ENCODE peak calls at places on chromosomes 11 and 22, in nine cellular contexts. X, N, R, J, M, Z, K, G and T are unnamed samples. For H3K4me1, the result is how much of the 10 kb centered on the place peaks cover.

GRCh38 chr11:124863826-124864165 is 1.4 kb upstream of the ROBO3 start:
- DNase-seq in X (no peak), N (no peak), R (no peak), J (no peak), M (no peak), Z (no peak), K (peak), G (no peak), T (peak)

GRCh38 chr11:45553401-45553936 is 112.0 kb downstream of the CHST1 start:
- DNase-seq in X (no peak), N (no peak), R (no peak), J (no peak), M (no peak), Z (no peak), K (no peak), G (no peak), T (no peak)

GRCh38 chr11:636511-637332 is at the start of gene DRD4:
- DNase-seq in X (no peak), N (no peak), R (no peak), J (no peak), M (no peak), Z (no peak), K (no peak), G (no peak), T (no peak)

GRCh38 chr11:28679795-28680194 is 571.6 kb downstream of the METTL15 start:
- DNase-seq in X (no peak), N (no peak), R (no peak), J (no peak), M (no peak), Z (no peak), K (no peak), G (no peak), T (no peak)

GRCh38 chr11:73177380-73178091 is 35.4 kb upstream of the FCHSD2 start:
- DNase-seq in X (no peak), N (no peak), R (peak), J (peak), M (no peak), Z (peak), K (peak), G (peak), T (no peak)

GRCh38 chr22:18060646-18061620 is 16.9 kb upstream of the PEX26 start:
- DNase-seq in X (no peak), N (no peak), R (no peak), J (no peak), M (no peak), Z (no peak), K (peak), G (peak), T (peak)

GRCh38 chr22:46586531-46587011 is 33.6 kb upstream of the GRAMD4 start:
- DNase-seq in X (no peak), N (no peak), R (no peak), J (no peak), M (no peak), Z (no peak), K (no peak), G (no peak), T (no peak)

GRCh38 chr11:67663515-67664212 is 10.8 kb downstream of the ALDH3B2 start:
- DNase-seq in X (no peak), N (no peak), R (no peak), J (no peak), M (peak), Z (no peak), K (no peak), G (no peak), T (no peak)

GRCh38 chr11:77236901-77237300 is 64.6 kb downstream of the GDPD4 start:
- DNase-seq in X (no peak), N (no peak), R (no peak), J (no peak), M (no peak), Z (no peak), K (peak), G (no peak), T (no peak)

DNA sequence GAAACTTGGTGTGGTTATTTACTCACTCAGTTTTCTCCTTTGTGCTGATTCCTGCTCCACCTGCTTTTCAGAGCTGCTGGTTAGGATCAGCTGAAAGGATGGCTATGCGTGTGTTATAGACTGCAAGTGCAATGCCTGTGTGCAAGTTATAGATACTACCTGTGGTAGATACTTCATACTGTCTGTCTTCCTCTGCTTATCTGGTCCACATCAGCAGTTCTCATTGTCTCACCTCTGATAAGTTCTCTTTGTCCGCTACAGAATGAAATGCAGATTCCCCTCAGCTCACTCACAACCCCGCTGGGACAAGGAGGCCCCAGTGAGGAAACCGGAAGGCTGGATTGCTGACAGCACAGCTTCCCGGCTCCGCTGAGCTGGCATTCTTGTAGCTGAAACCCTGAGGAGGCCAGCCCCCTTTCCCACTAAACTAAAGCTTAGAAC is 37.5 kb upstream of the LYVE1 start:
- DNase-seq in X (no peak), N (peak), R (peak), J (peak), M (no peak), Z (peak), K (no peak), G (no peak), T (no peak)
- H3K4me3 ChIP-seq in X (no peak), N (no peak), R (no peak), J (no peak), M (no peak), Z (no peak), K (no peak), G (no peak), T (no peak)

GRCh38 chr22:30021338-30021737 is 58.9 kb upstream of the HORMAD2 start:
- DNase-seq in X (no peak), N (no peak), R (no peak), J (no peak), M (no peak), Z (no peak), K (no peak), G (no peak), T (no peak)
- H3K4me1 ChIP-seq in X (under half), N (under half), R (under half), J (under half), M (under half), Z (under half), K (under half), G (under half), T (under half)

DNA sequence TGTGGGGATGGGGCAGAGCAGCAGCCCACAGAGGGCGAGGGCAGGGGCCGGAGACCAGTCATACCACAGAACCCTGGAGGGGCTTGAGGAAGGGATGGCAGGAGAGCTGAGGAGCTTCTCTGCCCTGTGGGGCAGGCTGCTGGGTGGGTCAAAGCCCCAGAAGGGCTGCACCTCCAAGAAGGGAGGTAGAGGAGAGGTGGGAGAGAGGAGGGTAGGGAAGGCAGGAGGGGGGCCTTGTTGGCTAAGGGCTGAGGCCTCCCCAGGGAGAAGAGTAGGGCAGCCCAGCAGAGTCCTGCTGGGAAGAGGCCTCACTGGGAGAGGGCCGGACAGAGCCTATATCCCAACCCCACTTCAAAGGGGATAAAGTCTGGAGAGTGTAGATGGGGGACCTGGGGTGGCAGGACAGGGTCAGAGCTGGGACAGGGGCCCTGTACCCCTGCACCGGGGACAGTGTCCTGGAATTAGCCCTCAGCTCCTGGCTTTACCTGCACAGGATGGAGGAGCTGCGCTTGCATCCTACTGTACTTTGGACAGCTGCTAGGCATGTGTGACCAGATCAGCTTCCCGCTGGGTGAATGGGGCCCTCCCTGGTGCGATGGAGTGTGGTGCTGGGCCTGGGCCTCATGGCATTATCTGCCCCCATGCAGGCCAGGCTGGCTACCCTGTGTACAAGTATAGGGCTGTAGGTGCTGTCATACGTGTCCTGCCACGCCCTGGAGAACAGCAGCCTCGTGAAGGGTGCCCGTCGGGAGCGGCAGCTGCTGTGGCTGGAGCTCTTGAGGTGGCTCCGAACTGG is 7.3 kb downstream of the DGCR6L start:
- DNase-seq in X (no peak), N (no peak), R (no peak), J (peak), M (peak), Z (no peak), K (no peak), G (peak), T (no peak)
- H3K4me3 ChIP-seq in X (no peak), N (no peak), R (no peak), J (no peak), M (no peak), Z (no peak), K (no peak), G (no peak), T (no peak)

DNA sequence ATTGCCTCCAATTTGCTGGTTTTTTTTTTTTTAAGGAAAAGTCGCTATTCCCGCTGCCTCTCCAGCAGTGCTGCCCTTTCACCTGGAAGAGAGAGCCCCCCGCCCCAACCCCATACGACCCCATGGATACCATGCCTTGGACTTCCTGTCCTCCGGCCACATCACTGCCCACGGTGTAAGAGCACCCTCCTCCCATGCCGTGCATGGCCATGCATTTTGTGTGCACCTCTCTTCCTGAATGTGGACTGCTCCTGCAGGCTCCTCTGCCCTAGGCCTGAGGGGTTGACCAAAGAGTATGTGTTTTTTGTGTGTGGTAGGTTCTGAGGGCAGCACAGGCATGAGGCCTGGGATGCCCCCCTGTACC is 65.6 kb upstream of the SPON1 start:
- DNase-seq in X (no peak), N (no peak), R (no peak), J (no peak), M (no peak), Z (no peak), K (no peak), G (no peak), T (no peak)
- H3K4me1 ChIP-seq in X (under half), N (under half), R (under half), J (under half), M (under half), Z (under half), K (under half), G (under half), T (under half)

GRCh38 chr11:20035375-20035700 is 124.9 kb downstream of the DBX1 start:
- DNase-seq in X (no peak), N (no peak), R (no peak), J (no peak), M (no peak), Z (no peak), K (no peak), G (no peak), T (no peak)
- H3K4me3 ChIP-seq in X (no peak), N (no peak), R (no peak), J (no peak), M (no peak), Z (no peak), K (no peak), G (no peak), T (no peak)

DNA sequence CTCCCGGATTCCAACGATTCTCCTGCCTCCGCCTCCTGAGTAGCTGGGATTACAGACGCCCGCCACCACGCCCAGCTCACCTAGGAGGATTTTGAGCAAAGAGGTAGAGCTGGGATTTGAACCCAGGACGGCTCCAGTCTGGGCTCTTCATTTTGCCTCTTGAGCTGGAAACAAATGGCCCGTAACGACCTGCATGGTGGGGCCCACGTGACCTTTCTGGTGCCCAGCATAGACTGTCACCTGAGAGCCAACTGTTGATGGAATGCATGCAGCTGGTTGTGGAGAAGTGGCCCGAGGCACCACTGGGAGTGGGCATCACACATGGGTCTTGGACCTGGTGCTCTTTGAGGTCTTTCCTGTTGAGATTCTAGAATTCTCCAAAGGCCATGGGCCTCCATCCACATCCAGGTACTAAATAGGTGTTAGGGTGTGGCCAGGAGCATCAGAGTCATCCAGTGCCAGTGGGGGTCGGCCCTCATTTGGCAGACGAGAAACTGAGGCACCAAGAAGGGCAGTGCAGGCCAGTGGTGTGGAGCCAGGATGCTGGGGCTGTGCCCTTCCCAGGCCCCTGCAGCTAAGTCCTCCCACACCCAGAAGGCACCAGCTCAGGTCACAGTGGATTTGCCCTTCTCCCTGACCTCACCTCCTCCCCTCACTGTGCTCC is 3.9 kb downstream of the ATF4 start:
- DNase-seq in X (no peak), N (no peak), R (no peak), J (no peak), M (no peak), Z (no peak), K (no peak), G (peak), T (no peak)
- H3K4me1 ChIP-seq in X (half or more), N (under half), R (half or more), J (half or more), M (half or more), Z (under half), K (under half), G (under half), T (under half)

GRCh38 chr11:3380706-3381570 is 2.0 kb upstream of the ZNF195 start:
- DNase-seq in X (no peak), N (no peak), R (no peak), J (no peak), M (no peak), Z (no peak), K (no peak), G (no peak), T (no peak)
- H3K4me3 ChIP-seq in X (no peak), N (no peak), R (no peak), J (no peak), M (no peak), Z (peak), K (no peak), G (no peak), T (no peak)